ENCODE peak calls at places on chromosomes 16 and 17, in ten cellular contexts. R is SK-N-MC; M is mesenchymal stem cell; Z is left ventricle myocardium inferior; J is upper lobe of right lung; F is pancreas; Q is CD8-positive, alpha-beta T cell; X is tibial artery; D is A549; S is breast epithelium. T is an unnamed sample.

GRCh38 chr17:13266596-13266995 is 248.8 kb upstream of the ELAC2 start:
- DNase-seq in R (no peak), M (no peak), Z (no peak), J (no peak), F (no peak), Q (no peak), X (no peak), D (no peak), S (no peak), T (no peak)

GRCh38 chr17:14575349-14575966 is 274.6 kb downstream of the HS3ST3B1 start:
- DNase-seq in R (no peak), M (peak; percentile 24), Z (no peak), J (no peak), F (no peak), Q (no peak), X (no peak), D (no peak), S (no peak), T (peak; percentile 89)

GRCh38 chr16:14310519-14310991 is 239.4 kb downstream of the MRTFB start:
- DNase-seq in R (no peak), M (peak; percentile 73), Z (no peak), J (no peak), F (no peak), Q (no peak), X (no peak), D (peak; percentile 63), S (no peak), T (peak; percentile 86)

GRCh38 chr16:23124315-23124714 is 24.9 kb downstream of the USP31 start:
- DNase-seq in R (no peak), M (peak; percentile 78), Z (no peak), J (no peak), F (no peak), Q (no peak), X (no peak), D (peak; percentile 52), S (no peak), T (peak; percentile 76)

GRCh38 chr17:68674271-68674925 is 73.2 kb upstream of the FAM20A start:
- DNase-seq in R (no peak), M (no peak), Z (no peak), J (no peak), F (no peak), Q (no peak), X (no peak), D (no peak), S (no peak), T (no peak)

GRCh38 chr16:66691234-66691633 is 5.3 kb downstream of the CMTM4 start:
- DNase-seq in R (no peak), M (no peak), Z (no peak), J (no peak), F (no peak), Q (no peak), X (no peak), D (no peak), S (no peak), T (no peak)

GRCh38 chr16:8861563-8862308 is 7.1 kb downstream of the CARHSP1 start:
- DNase-seq in R (no peak), M (peak; percentile 35), Z (peak; percentile 64), J (no peak), F (no peak), Q (no peak), X (no peak), D (no peak), S (no peak), T (no peak)

GRCh38 chr16:1863681-1864460 is 8.1 kb downstream of the MEIOB start:
- DNase-seq in R (peak; percentile 20), M (peak; percentile 51), Z (no peak), J (no peak), F (peak; percentile 37), Q (no peak), X (no peak), D (peak; percentile 44), S (no peak), T (peak; percentile 68)

GRCh38 chr16:11423315-11424117 is 78.3 kb downstream of the RMI2 start:
- DNase-seq in R (no peak), M (no peak), Z (no peak), J (no peak), F (no peak), Q (no peak), X (no peak), D (no peak), S (no peak), T (no peak)

GRCh38 chr17:80588687-80589086 is 44.0 kb downstream of the RPTOR start:
- DNase-seq in R (no peak), M (no peak), Z (no peak), J (no peak), F (no peak), Q (no peak), X (no peak), D (no peak), S (no peak), T (no peak)

GRCh38 chr17:28076138-28076537 is 33.7 kb downstream of the NLK start:
- DNase-seq in R (no peak), M (no peak), Z (no peak), J (no peak), F (no peak), Q (no peak), X (no peak), D (no peak), S (no peak), T (no peak)

GRCh38 chr17:7393613-7394451 is 493 bp downstream of the PLSCR3 start:
- DNase-seq in R (no peak), M (peak; percentile 41), Z (peak; percentile 33), J (no peak), F (no peak), Q (peak; percentile 44), X (no peak), D (no peak), S (no peak), T (no peak)

GRCh38 chr16:73051216-73051615 is 3.3 kb upstream of the ZFHX3 start:
- DNase-seq in R (no peak), M (no peak), Z (no peak), J (no peak), F (no peak), Q (no peak), X (peak; percentile 68), D (no peak), S (no peak), T (no peak)

GRCh38 chr16:89557936-89558490 is 2.5 kb upstream of the RPL13 start:
- DNase-seq in R (no peak), M (no peak), Z (no peak), J (no peak), F (no peak), Q (no peak), X (no peak), D (no peak), S (no peak), T (no peak)

GRCh38 chr17:5219536-5219935 is 15.1 kb downstream of the SCIMP start:
- DNase-seq in R (no peak), M (no peak), Z (no peak), J (no peak), F (no peak), Q (no peak), X (no peak), D (no peak), S (no peak), T (no peak)

GRCh38 chr16:82756283-82756599 is 129.5 kb downstream of the CDH13 start:
- DNase-seq in R (no peak), M (no peak), Z (no peak), J (no peak), F (no peak), Q (no peak), X (no peak), D (no peak), S (no peak), T (peak; percentile 63)

GRCh38 chr17:8954339-8954738 is 11.2 kb downstream of the PIK3R5 start:
- DNase-seq in R (no peak), M (no peak), Z (peak; percentile 64), J (peak; percentile 85), F (no peak), Q (peak; percentile 67), X (peak; percentile 86), D (no peak), S (no peak), T (no peak)

GRCh38 chr17:1482686-1483445 is 9.6 kb downstream of the MYO1C start:
- DNase-seq in R (no peak), M (no peak), Z (peak; percentile 48), J (no peak), F (peak; percentile 33), Q (no peak), X (no peak), D (no peak), S (no peak), T (peak; percentile 29)

GRCh38 chr17:39763046-39763800 is 25.5 kb downstream of the GRB7 start:
- DNase-seq in R (no peak), M (no peak), Z (no peak), J (no peak), F (no peak), Q (no peak), X (no peak), D (no peak), S (no peak), T (no peak)
- H3K27ac ChIP-seq in R (peak overlapping the region; percentile 85), M (no peak overlapping the region), Z (no peak overlapping the region), J (no peak overlapping the region), F (no peak overlapping the region), Q (no peak overlapping the region), X (no peak overlapping the region), D (no peak overlapping the region), S (no peak overlapping the region), T (no peak overlapping the region)

DNA sequence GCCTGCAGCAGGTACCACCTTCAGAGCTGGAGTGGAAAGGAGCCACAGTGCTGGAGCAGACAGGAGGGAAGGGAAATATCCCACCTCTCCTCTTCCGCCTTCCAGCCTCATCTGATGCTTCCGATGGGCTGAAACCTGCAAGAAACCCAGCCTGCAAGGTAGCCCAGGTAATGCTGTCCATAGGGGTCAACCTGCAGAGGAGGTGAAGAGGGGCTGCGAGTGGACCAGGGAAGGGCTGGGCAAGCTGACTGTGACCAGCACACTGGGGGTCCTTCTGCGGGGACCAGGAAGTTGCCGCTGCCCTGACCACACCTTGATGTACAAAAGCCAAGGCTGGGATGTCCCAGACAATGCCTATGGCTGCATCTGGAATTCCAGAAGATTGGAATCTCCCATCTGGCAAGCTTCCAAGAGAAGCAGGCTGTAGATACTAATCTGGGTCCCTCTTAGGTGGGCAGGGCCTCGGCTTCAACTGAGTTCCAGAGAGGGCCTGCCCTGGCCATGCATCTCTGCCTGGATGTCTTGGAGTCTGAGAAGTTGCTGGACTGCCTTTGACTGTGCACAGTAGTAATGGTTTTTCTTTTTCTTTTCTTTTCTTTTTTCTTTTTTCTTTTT is 5.8 kb downstream of the FOXL1 start:
- DNase-seq in R (no peak), M (no peak), Z (no peak), J (no peak), F (no peak), Q (no peak), X (peak; percentile 57), D (peak; percentile 50), S (no peak), T (no peak)
- H3K27ac ChIP-seq in R (no peak overlapping the region), M (no peak overlapping the region), Z (no peak overlapping the region), J (no peak overlapping the region), F (no peak overlapping the region), Q (no peak overlapping the region), X (peak overlapping the region; percentile 95), D (peak overlapping the region; percentile 68), S (no peak overlapping the region), T (peak overlapping the region; percentile 97)

GRCh38 chr17:3647251-3647650 is 10.7 kb downstream of the CTNS start:
- DNase-seq in R (no peak), M (no peak), Z (no peak), J (no peak), F (no peak), Q (no peak), X (no peak), D (no peak), S (no peak), T (no peak)
- H3K27ac ChIP-seq in R (no peak overlapping the region), M (no peak overlapping the region), Z (no peak overlapping the region), J (no peak overlapping the region), F (no peak overlapping the region), Q (no peak overlapping the region), X (no peak overlapping the region), D (no peak overlapping the region), S (no peak overlapping the region), T (no peak overlapping the region)

GRCh38 chr17:56884483-56885144 is 29.2 kb downstream of the TRIM25 start:
- DNase-seq in R (no peak), M (no peak), Z (no peak), J (no peak), F (no peak), Q (no peak), X (no peak), D (no peak), S (no peak), T (no peak)
- H3K27ac ChIP-seq in R (no peak overlapping the region), M (no peak overlapping the region), Z (no peak overlapping the region), J (no peak overlapping the region), F (no peak overlapping the region), Q (no peak overlapping the region), X (no peak overlapping the region), D (no peak overlapping the region), S (no peak overlapping the region), T (no peak overlapping the region)